ENCODE peak calls at places on chromosomes 12 and 14, in five cellular contexts. One of them, this sample, is unnamed. For H3K36me3, the result is how much of the 10 kb centered on the place peaks cover.

GRCh38 chr12:106675651-106676435 is 93.0 kb downstream of the RFX4 start:
- DNase-seq in right atrium auricular region: no peak
- DNase-seq in uterus: no peak
- DNase-seq in tibial artery: no peak
- DNase-seq in stomach: no peak
- DNase-seq in this sample: no peak

GRCh38 chr14:49897965-49898364 is 5.1 kb downstream of the ARF6 start:
- DNase-seq in right atrium auricular region: no peak
- DNase-seq in uterus: no peak
- DNase-seq in tibial artery: no peak
- DNase-seq in stomach: peak
- DNase-seq in this sample: no peak

GRCh38 chr12:123712780-123713319 is 697 bp downstream of the ATP6V0A2 start:
- DNase-seq in right atrium auricular region: no peak
- DNase-seq in uterus: no peak
- DNase-seq in tibial artery: no peak
- DNase-seq in stomach: no peak
- DNase-seq in this sample: no peak

GRCh38 chr12:40684986-40685385 is 7.3 kb upstream of the CNTN1 start:
- DNase-seq in right atrium auricular region: no peak
- DNase-seq in uterus: no peak
- DNase-seq in tibial artery: no peak
- DNase-seq in stomach: no peak
- DNase-seq in this sample: no peak

GRCh38 chr14:64594438-64594837 is 44.7 kb downstream of the PPP1R36 start:
- DNase-seq in right atrium auricular region: no peak
- DNase-seq in uterus: no peak
- DNase-seq in tibial artery: no peak
- DNase-seq in stomach: no peak
- DNase-seq in this sample: no peak

GRCh38 chr14:76698191-76698590 is 63.1 kb upstream of the VASH1 start:
- DNase-seq in right atrium auricular region: peak
- DNase-seq in uterus: no peak
- DNase-seq in tibial artery: no peak
- DNase-seq in stomach: no peak
- DNase-seq in this sample: no peak

GRCh38 chr12:108649668-108650067 is 16.0 kb upstream of the SELPLG start:
- DNase-seq in right atrium auricular region: no peak
- DNase-seq in uterus: no peak
- DNase-seq in tibial artery: no peak
- DNase-seq in stomach: no peak
- DNase-seq in this sample: no peak

GRCh38 chr12:123948401-123949117 is 24.1 kb downstream of the CCDC92 start:
- DNase-seq in right atrium auricular region: no peak
- DNase-seq in uterus: no peak
- DNase-seq in tibial artery: no peak
- DNase-seq in stomach: no peak
- DNase-seq in this sample: no peak

GRCh38 chr14:44960646-44961045 is 1.1 kb downstream of the KLHL28 start:
- DNase-seq in right atrium auricular region: no peak
- DNase-seq in uterus: no peak
- DNase-seq in tibial artery: no peak
- DNase-seq in stomach: no peak
- DNase-seq in this sample: no peak

GRCh38 chr12:14260011-14260993 is 105.2 kb upstream of the ATF7IP start:
- DNase-seq in right atrium auricular region: peak
- DNase-seq in uterus: peak
- DNase-seq in tibial artery: peak
- DNase-seq in stomach: peak
- DNase-seq in this sample: peak

GRCh38 chr14:29144598-29144997 is 378.0 kb downstream of the FOXG1 start:
- DNase-seq in right atrium auricular region: no peak
- DNase-seq in uterus: no peak
- DNase-seq in tibial artery: no peak
- DNase-seq in stomach: no peak
- DNase-seq in this sample: no peak

GRCh38 chr12:105253882-105254513 is 18.0 kb upstream of the APPL2 start:
- DNase-seq in right atrium auricular region: no peak
- DNase-seq in uterus: no peak
- DNase-seq in tibial artery: peak
- DNase-seq in stomach: no peak
- DNase-seq in this sample: no peak
- H3K4me3 ChIP-seq in right atrium auricular region: no peak
- H3K4me3 ChIP-seq in uterus: no peak
- H3K4me3 ChIP-seq in tibial artery: no peak
- H3K4me3 ChIP-seq in stomach: no peak
- H3K4me3 ChIP-seq in this sample: no peak

DNA sequence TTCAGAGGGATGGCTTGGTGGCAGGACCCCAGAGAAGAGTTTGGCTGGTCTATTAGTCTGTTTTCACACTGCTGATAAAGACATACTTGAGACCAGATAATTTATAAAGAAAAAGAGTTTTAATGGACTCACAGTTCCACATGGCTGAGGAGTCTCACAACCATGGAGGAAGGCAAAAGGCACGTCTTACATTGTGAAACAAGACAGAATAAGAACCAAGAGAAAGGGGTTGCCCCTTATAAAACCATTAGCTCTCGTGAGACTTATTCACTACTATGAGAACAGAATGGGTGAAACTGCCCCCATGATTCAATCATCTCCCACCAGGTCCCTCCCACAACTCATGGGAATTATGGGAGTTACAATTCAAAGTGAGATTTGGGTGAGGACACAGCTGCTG is 78.5 kb upstream of the SSTR1 start:
- DNase-seq in right atrium auricular region: no peak
- DNase-seq in uterus: no peak
- DNase-seq in tibial artery: no peak
- DNase-seq in stomach: no peak
- DNase-seq in this sample: no peak
- H3K36me3 ChIP-seq in right atrium auricular region: under half
- H3K36me3 ChIP-seq in uterus: under half
- H3K36me3 ChIP-seq in tibial artery: under half
- H3K36me3 ChIP-seq in stomach: under half
- H3K36me3 ChIP-seq in this sample: under half

GRCh38 chr12:125187148-125187733 is 122.0 kb downstream of the AACS start:
- DNase-seq in right atrium auricular region: no peak
- DNase-seq in uterus: no peak
- DNase-seq in tibial artery: no peak
- DNase-seq in stomach: no peak
- DNase-seq in this sample: no peak

GRCh38 chr12:125185311-125185739 is 120.1 kb downstream of the AACS start:
- DNase-seq in right atrium auricular region: no peak
- DNase-seq in uterus: no peak
- DNase-seq in tibial artery: no peak
- DNase-seq in stomach: no peak
- DNase-seq in this sample: no peak

GRCh38 chr12:125184213-125184952 is 119.1 kb downstream of the AACS start:
- DNase-seq in right atrium auricular region: no peak
- DNase-seq in uterus: no peak
- DNase-seq in tibial artery: no peak
- DNase-seq in stomach: peak
- DNase-seq in this sample: no peak

GRCh38 chr12:125186471-125187147 is 121.4 kb downstream of the AACS start:
- DNase-seq in right atrium auricular region: no peak
- DNase-seq in uterus: no peak
- DNase-seq in tibial artery: no peak
- DNase-seq in stomach: no peak
- DNase-seq in this sample: no peak

GRCh38 chr12:125185740-125186470 is 120.7 kb downstream of the AACS start:
- DNase-seq in right atrium auricular region: no peak
- DNase-seq in uterus: no peak
- DNase-seq in tibial artery: peak
- DNase-seq in stomach: peak
- DNase-seq in this sample: peak
- H3K4me3 ChIP-seq in right atrium auricular region: peak
- H3K4me3 ChIP-seq in uterus: peak
- H3K4me3 ChIP-seq in tibial artery: peak
- H3K4me3 ChIP-seq in stomach: peak
- H3K4me3 ChIP-seq in this sample: peak

GRCh38 chr12:57263096-57263495 is 12.1 kb upstream of the STAC3 start:
- DNase-seq in right atrium auricular region: no peak
- DNase-seq in uterus: no peak
- DNase-seq in tibial artery: no peak
- DNase-seq in stomach: no peak
- DNase-seq in this sample: no peak
- H3K36me3 ChIP-seq in right atrium auricular region: under half
- H3K36me3 ChIP-seq in uterus: under half
- H3K36me3 ChIP-seq in tibial artery: under half
- H3K36me3 ChIP-seq in stomach: half or more
- H3K36me3 ChIP-seq in this sample: half or more

GRCh38 chr12:5102261-5102789 is 58.6 kb downstream of the KCNA5 start:
- DNase-seq in right atrium auricular region: no peak
- DNase-seq in uterus: no peak
- DNase-seq in tibial artery: no peak
- DNase-seq in stomach: no peak
- DNase-seq in this sample: no peak
- H3K4me3 ChIP-seq in right atrium auricular region: no peak
- H3K4me3 ChIP-seq in uterus: no peak
- H3K4me3 ChIP-seq in tibial artery: no peak
- H3K4me3 ChIP-seq in stomach: no peak
- H3K4me3 ChIP-seq in this sample: no peak

GRCh38 chr12:101823039-101823438 is 7.7 kb downstream of the GNPTAB start:
- DNase-seq in right atrium auricular region: no peak
- DNase-seq in uterus: no peak
- DNase-seq in tibial artery: no peak
- DNase-seq in stomach: no peak
- DNase-seq in this sample: no peak
- H3K36me3 ChIP-seq in right atrium auricular region: under half
- H3K36me3 ChIP-seq in uterus: under half
- H3K36me3 ChIP-seq in tibial artery: under half
- H3K36me3 ChIP-seq in stomach: under half
- H3K36me3 ChIP-seq in this sample: under half

GRCh38 chr12:92608418-92609091 is 94.2 kb upstream of the PLEKHG7 start:
- DNase-seq in right atrium auricular region: no peak
- DNase-seq in uterus: no peak
- DNase-seq in tibial artery: no peak
- DNase-seq in stomach: no peak
- DNase-seq in this sample: no peak
- H3K4me3 ChIP-seq in right atrium auricular region: no peak
- H3K4me3 ChIP-seq in uterus: no peak
- H3K4me3 ChIP-seq in tibial artery: no peak
- H3K4me3 ChIP-seq in stomach: no peak
- H3K4me3 ChIP-seq in this sample: no peak

GRCh38 chr12:47972895-47973294 is 9.5 kb downstream of the TMEM106C start:
- DNase-seq in right atrium auricular region: no peak
- DNase-seq in uterus: no peak
- DNase-seq in tibial artery: no peak
- DNase-seq in stomach: no peak
- DNase-seq in this sample: no peak
- H3K36me3 ChIP-seq in right atrium auricular region: under half
- H3K36me3 ChIP-seq in uterus: under half
- H3K36me3 ChIP-seq in tibial artery: under half
- H3K36me3 ChIP-seq in stomach: under half
- H3K36me3 ChIP-seq in this sample: under half

GRCh38 chr12:47818007-47818376 is 1.7 kb downstream of the HDAC7 start:
- DNase-seq in right atrium auricular region: no peak
- DNase-seq in uterus: no peak
- DNase-seq in tibial artery: no peak
- DNase-seq in stomach: no peak
- DNase-seq in this sample: no peak

GRCh38 chr12:47817272-47818006 is 2.3 kb downstream of the HDAC7 start:
- DNase-seq in right atrium auricular region: no peak
- DNase-seq in uterus: no peak
- DNase-seq in tibial artery: no peak
- DNase-seq in stomach: no peak
- DNase-seq in this sample: no peak

GRCh38 chr12:47819544-47819901 is 180 bp downstream of the HDAC7 start:
- DNase-seq in right atrium auricular region: no peak
- DNase-seq in uterus: no peak
- DNase-seq in tibial artery: no peak
- DNase-seq in stomach: no peak
- DNase-seq in this sample: no peak

GRCh38 chr12:47818701-47819543 is 781 bp downstream of the HDAC7 start:
- DNase-seq in right atrium auricular region: no peak
- DNase-seq in uterus: peak
- DNase-seq in tibial artery: peak
- DNase-seq in stomach: peak
- DNase-seq in this sample: peak

GRCh38 chr12:47818382-47818700 is 1.4 kb downstream of the HDAC7 start:
- DNase-seq in right atrium auricular region: no peak
- DNase-seq in uterus: no peak
- DNase-seq in tibial artery: no peak
- DNase-seq in stomach: no peak
- DNase-seq in this sample: no peak
- H3K4me3 ChIP-seq in right atrium auricular region: peak
- H3K4me3 ChIP-seq in uterus: peak
- H3K4me3 ChIP-seq in tibial artery: peak
- H3K4me3 ChIP-seq in stomach: peak
- H3K4me3 ChIP-seq in this sample: peak

GRCh38 chr14:54784657-54785056 is 118.0 kb downstream of the GCH1 start:
- DNase-seq in right atrium auricular region: no peak
- DNase-seq in uterus: no peak
- DNase-seq in tibial artery: peak
- DNase-seq in stomach: no peak
- DNase-seq in this sample: no peak

GRCh38 chr14:54783660-54784015 is 119.0 kb downstream of the GCH1 start:
- DNase-seq in right atrium auricular region: no peak
- DNase-seq in uterus: no peak
- DNase-seq in tibial artery: no peak
- DNase-seq in stomach: no peak
- DNase-seq in this sample: no peak

GRCh38 chr14:54785111-54785777 is 117.4 kb downstream of the GCH1 start:
- DNase-seq in right atrium auricular region: no peak
- DNase-seq in uterus: no peak
- DNase-seq in tibial artery: peak
- DNase-seq in stomach: no peak
- DNase-seq in this sample: no peak

GRCh38 chr14:54782803-54783659 is 119.6 kb downstream of the GCH1 start:
- DNase-seq in right atrium auricular region: no peak
- DNase-seq in uterus: no peak
- DNase-seq in tibial artery: peak
- DNase-seq in stomach: no peak
- DNase-seq in this sample: peak

DNA sequence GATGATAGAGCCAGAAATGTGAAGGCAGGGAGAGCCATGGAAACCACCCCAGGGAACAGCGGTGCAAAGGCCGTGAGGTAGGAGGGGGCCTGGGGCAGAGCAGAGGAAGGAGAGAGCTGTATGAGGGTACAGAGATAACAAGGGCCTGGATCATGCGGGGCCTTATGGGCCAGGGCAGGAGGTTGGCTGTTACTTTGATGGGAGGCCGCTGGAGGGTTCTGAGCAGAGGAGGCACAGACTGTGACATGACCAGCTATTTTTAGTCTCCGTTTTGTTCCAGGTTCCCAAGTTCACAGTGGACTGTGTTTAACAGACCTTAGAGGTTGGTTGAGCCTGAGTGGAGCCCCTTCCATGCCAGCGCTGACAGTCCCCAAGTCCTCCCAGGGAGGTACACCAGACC is 118.6 kb downstream of the GCH1 start:
- DNase-seq in right atrium auricular region: no peak
- DNase-seq in uterus: no peak
- DNase-seq in tibial artery: peak
- DNase-seq in stomach: no peak
- DNase-seq in this sample: no peak
- H3K36me3 ChIP-seq in right atrium auricular region: half or more
- H3K36me3 ChIP-seq in uterus: under half
- H3K36me3 ChIP-seq in tibial artery: under half
- H3K36me3 ChIP-seq in stomach: half or more
- H3K36me3 ChIP-seq in this sample: half or more